ENCODE peak calls at places on chromosomes 5 and 9, in four cellular contexts. R, N, E and T are unnamed samples.

GRCh38 chr9:109903515-109904138 is 123.6 kb downstream of the PALM2AKAP2 start:
- DNase-seq in R (peak; percentile 76), N (peak; percentile 68), E (no peak), T (peak; percentile 37)

GRCh38 chr9:128718047-128718446 is 5.9 kb downstream of the ZDHHC12 start:
- DNase-seq in R (no peak), N (no peak), E (no peak), T (no peak)

GRCh38 chr5:69074664-69075521 is 18.9 kb upstream of the SLC30A5 start:
- DNase-seq in R (no peak), N (no peak), E (no peak), T (no peak)

GRCh38 chr5:61625682-61626620 is 293.9 kb downstream of the ZSWIM6 start:
- DNase-seq in R (peak; percentile 3), N (peak; percentile 15), E (no peak), T (peak; percentile 43)

GRCh38 chr9:91536211-91536691 is 112.6 kb upstream of the NFIL3 start:
- DNase-seq in R (no peak), N (no peak), E (no peak), T (no peak)

GRCh38 chr9:134240371-134240770 is 76.0 kb upstream of the RNU6ATAC start:
- DNase-seq in R (no peak), N (no peak), E (no peak), T (no peak)

GRCh38 chr9:104608336-104608735 is 2.9 kb upstream of the OR13C2 start:
- DNase-seq in R (no peak), N (no peak), E (no peak), T (no peak)

GRCh38 chr5:95327211-95327610 is 42.3 kb upstream of the MCTP1 start:
- DNase-seq in R (no peak), N (no peak), E (no peak), T (no peak)

GRCh38 chr5:75342836-75343235 is 5.8 kb downstream of the HMGCR start:
- DNase-seq in R (no peak), N (no peak), E (no peak), T (no peak)

GRCh38 chr5:150154618-150155134 is 969 bp downstream of the PDGFRB start:
- DNase-seq in R (no peak), N (no peak), E (no peak), T (no peak)

GRCh38 chr5:55418994-55419991 is 111.5 kb downstream of the MTREX start:
- DNase-seq in R (no peak), N (no peak), E (no peak), T (no peak)

GRCh38 chr5:50666261-50667078 is at the start of gene PARP8:
- DNase-seq in R (peak; percentile 86), N (no peak), E (no peak), T (peak; percentile 34)

GRCh38 chr9:91428927-91429351 is 5.3 kb upstream of the NFIL3 start:
- DNase-seq in R (peak; percentile 92), N (no peak), E (no peak), T (no peak)

GRCh38 chr5:30401479-30402058 is 791.9 kb upstream of the CDH6 start:
- DNase-seq in R (peak; percentile 20), N (no peak), E (no peak), T (no peak)

GRCh38 chr5:115723224-115723623 is 93.2 kb downstream of the CDO1 start:
- DNase-seq in R (no peak), N (no peak), E (no peak), T (no peak)

GRCh38 chr5:5298068-5298633 is 124.3 kb upstream of the ICE1 start:
- DNase-seq in R (no peak), N (no peak), E (no peak), T (no peak)

GRCh38 chr5:153552886-153553285 is 62.4 kb downstream of the GRIA1 start:
- DNase-seq in R (no peak), N (no peak), E (no peak), T (no peak)

GRCh38 chr9:137441289-137441934 is at the start of gene ENTPD8:
- DNase-seq in R (no peak), N (peak; percentile 79), E (no peak), T (no peak)

GRCh38 chr5:176171171-176171760 is 67.0 kb upstream of the SIMC1 start:
- DNase-seq in R (no peak), N (no peak), E (no peak), T (no peak)

GRCh38 chr9:110189001-110189400 is 19.0 kb downstream of the C9orf152 start:
- DNase-seq in R (peak; percentile 84), N (no peak), E (no peak), T (no peak)

GRCh38 chr5:170315154-170315553 is 17.6 kb upstream of the LCP2 start:
- DNase-seq in R (no peak), N (no peak), E (no peak), T (no peak)

GRCh38 chr9:73872693-73873092 is 624.4 kb upstream of the RORB start:
- DNase-seq in R (no peak), N (no peak), E (no peak), T (no peak)

GRCh38 chr9:97803167-97804058 is 49.6 kb upstream of the FOXE1 start:
- DNase-seq in R (peak; percentile 59), N (peak; percentile 97), E (no peak), T (peak; percentile 85)

GRCh38 chr5:149938272-149938671 is 6.3 kb downstream of the PDE6A start:
- DNase-seq in R (peak; percentile 56), N (no peak), E (no peak), T (no peak)

GRCh38 chr9:118418887-118419620 is 714.9 kb downstream of the TLR4 start:
- DNase-seq in R (no peak), N (no peak), E (no peak), T (no peak)

GRCh38 chr5:127586811-127587210 is 62.1 kb upstream of the CTXN3 start:
- DNase-seq in R (no peak), N (no peak), E (no peak), T (no peak)

GRCh38 chr9:94490465-94490864 is 64.4 kb upstream of the PCAT7 start:
- DNase-seq in R (no peak), N (no peak), E (no peak), T (no peak)

GRCh38 chr5:67173959-67174358 is 22.6 kb downstream of the CD180 start:
- DNase-seq in R (no peak), N (no peak), E (no peak), T (no peak)

GRCh38 chr5:25963251-25964008 is 1075.0 kb downstream of the CDH9 start:
- DNase-seq in R (no peak), N (no peak), E (no peak), T (no peak)

GRCh38 chr5:138271281-138271680 is 3.1 kb downstream of the GFRA3 start:
- DNase-seq in R (no peak), N (no peak), E (no peak), T (no peak)

GRCh38 chr5:907366-907765 is 14.7 kb downstream of the TRIP13 start:
- DNase-seq in R (no peak), N (no peak), E (no peak), T (no peak)

GRCh38 chr5:158648631-158649030 is 451.1 kb downstream of the EBF1 start:
- DNase-seq in R (no peak), N (no peak), E (no peak), T (no peak)

GRCh38 chr5:37211661-37212060 is 37.5 kb downstream of the CPLANE1 start:
- DNase-seq in R (no peak), N (no peak), E (no peak), T (no peak)

GRCh38 chr5:159218595-159219023 is 9.3 kb upstream of the RNF145 start:
- DNase-seq in R (no peak), N (no peak), E (no peak), T (no peak)

DNA sequence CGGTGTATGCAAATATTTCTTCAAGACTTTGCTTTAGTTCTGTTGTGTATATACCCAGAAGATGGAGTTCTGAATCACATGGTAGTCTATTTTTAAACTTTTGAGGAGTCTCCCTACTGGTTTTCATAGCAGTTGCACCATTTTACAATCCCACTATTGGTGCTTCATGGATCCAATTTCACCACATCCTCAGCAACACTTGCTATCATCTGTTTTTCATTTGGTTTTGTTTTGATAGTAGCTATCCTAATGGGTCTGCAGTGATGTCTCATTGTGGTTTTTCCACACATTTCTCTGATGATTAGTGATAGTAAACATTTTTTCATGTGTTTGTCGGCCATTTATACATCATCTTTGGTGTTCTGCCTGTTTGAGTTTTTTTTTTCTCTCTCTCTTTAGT is 1339.3 kb downstream of the EFNA5 start:
- DNase-seq in R (no peak), N (no peak), E (no peak), T (no peak)
- TF ChIP-seq SPI1 in R (no peak), N (no peak), E (no peak), T (no peak)

GRCh38 chr9:14352549-14352948 is 38.6 kb upstream of the NFIB start:
- DNase-seq in R (no peak), N (no peak), E (no peak), T (no peak)

GRCh38 chr9:14350766-14351165 is 36.8 kb upstream of the NFIB start:
- DNase-seq in R (no peak), N (no peak), E (no peak), T (no peak)

GRCh38 chr9:14356376-14356775 is 42.4 kb upstream of the NFIB start:
- DNase-seq in R (no peak), N (no peak), E (no peak), T (no peak)

GRCh38 chr9:14351206-14351605 is 37.3 kb upstream of the NFIB start:
- DNase-seq in R (no peak), N (no peak), E (no peak), T (no peak)

GRCh38 chr9:14353222-14354056 is 39.5 kb upstream of the NFIB start:
- DNase-seq in R (peak; percentile 48), N (peak; percentile 67), E (no peak), T (peak; percentile 60)
- TF ChIP-seq POLR2AphosphoS5 in R (no peak), N (no peak), E (no peak), T (no peak)

DNA sequence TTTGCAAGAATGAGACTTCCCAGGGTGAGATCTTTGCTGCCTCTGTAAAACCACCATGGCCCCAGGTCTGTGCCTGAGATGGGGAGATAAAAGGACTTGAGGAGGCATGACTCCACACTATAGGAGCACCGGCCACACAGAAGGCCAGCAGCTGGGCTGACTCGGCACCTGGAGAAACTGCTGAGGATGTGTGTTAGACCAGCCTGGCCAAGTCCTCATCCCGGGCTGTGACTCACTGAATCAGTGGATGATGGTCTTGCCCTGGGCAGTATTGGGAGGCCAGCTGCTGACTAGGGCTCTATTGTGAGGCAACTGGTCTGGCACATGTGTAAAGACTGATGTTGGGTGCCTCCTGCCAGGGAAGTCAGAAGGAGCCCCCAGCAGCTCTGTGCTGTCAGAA is 286.2 kb downstream of the ACTL7B start:
- DNase-seq in R (no peak), N (no peak), E (no peak), T (no peak)
- TF ChIP-seq SPI1 in R (no peak), N (no peak), E (no peak), T (no peak)

GRCh38 chr9:116461632-116462031 is 225.5 kb upstream of the TRIM32 start:
- DNase-seq in R (no peak), N (no peak), E (no peak), T (no peak)
- TF ChIP-seq POLR2AphosphoS5 in R (no peak), N (no peak), E (no peak), T (no peak)